ENCODE peak calls at places on chromosome 13, in seven cellular contexts. One of them, this sample, is unnamed.

GRCh38 chr13:41833851-41834250 is 127.1 kb downstream of the VWA8 start:
- DNase-seq in Daoy: no peak
- DNase-seq in left ventricle myocardium inferior: no peak
- DNase-seq in NCI-H345: no peak
- DNase-seq in HEK293T: no peak
- DNase-seq in T-helper 1 cell: no peak
- DNase-seq in body of pancreas: no peak
- DNase-seq in this sample: no peak

GRCh38 chr13:99909097-99909835 is 62.3 kb downstream of the ZIC5 start:
- DNase-seq in Daoy: no peak
- DNase-seq in left ventricle myocardium inferior: no peak
- DNase-seq in NCI-H345: no peak
- DNase-seq in HEK293T: no peak
- DNase-seq in T-helper 1 cell: no peak
- DNase-seq in body of pancreas: no peak
- DNase-seq in this sample: no peak

GRCh38 chr13:110815471-110816204 is 99.2 kb downstream of the ANKRD10 start:
- DNase-seq in Daoy: no peak
- DNase-seq in left ventricle myocardium inferior: no peak
- DNase-seq in NCI-H345: peak; percentile 73
- DNase-seq in HEK293T: no peak
- DNase-seq in T-helper 1 cell: no peak
- DNase-seq in body of pancreas: no peak
- DNase-seq in this sample: peak; percentile 91

GRCh38 chr13:113605866-113606438 is 21.4 kb downstream of the TFDP1 start:
- DNase-seq in Daoy: no peak
- DNase-seq in left ventricle myocardium inferior: no peak
- DNase-seq in NCI-H345: no peak
- DNase-seq in HEK293T: no peak
- DNase-seq in T-helper 1 cell: no peak
- DNase-seq in body of pancreas: no peak
- DNase-seq in this sample: no peak

GRCh38 chr13:74966814-74967213 is 515.2 kb downstream of the TBC1D4 start:
- DNase-seq in Daoy: no peak
- DNase-seq in left ventricle myocardium inferior: no peak
- DNase-seq in NCI-H345: peak; percentile 9
- DNase-seq in HEK293T: no peak
- DNase-seq in T-helper 1 cell: no peak
- DNase-seq in body of pancreas: no peak
- DNase-seq in this sample: no peak

GRCh38 chr13:95039415-95039814 is 261.8 kb downstream of the ABCC4 start:
- DNase-seq in Daoy: no peak
- DNase-seq in left ventricle myocardium inferior: no peak
- DNase-seq in NCI-H345: no peak
- DNase-seq in HEK293T: no peak
- DNase-seq in T-helper 1 cell: no peak
- DNase-seq in body of pancreas: no peak
- DNase-seq in this sample: no peak

GRCh38 chr13:36436811-36437210 is 4.5 kb downstream of the CCNA1 start:
- DNase-seq in Daoy: no peak
- DNase-seq in left ventricle myocardium inferior: no peak
- DNase-seq in NCI-H345: no peak
- DNase-seq in HEK293T: no peak
- DNase-seq in T-helper 1 cell: no peak
- DNase-seq in body of pancreas: no peak
- DNase-seq in this sample: no peak

GRCh38 chr13:50320297-50320862 is 305.1 kb downstream of the KCNRG start:
- DNase-seq in Daoy: peak; percentile 27
- DNase-seq in left ventricle myocardium inferior: no peak
- DNase-seq in NCI-H345: no peak
- DNase-seq in HEK293T: no peak
- DNase-seq in T-helper 1 cell: no peak
- DNase-seq in body of pancreas: no peak
- DNase-seq in this sample: peak; percentile 41

This sample was measured in NCI-H146.